ENCODE peak calls at places on chromosomes 3 and 15, in four cellular contexts. M is Panc1, A is left ventricle myocardium inferior, N is PC-3. L is an unnamed sample.

GRCh38 chr15:64859226-64859625 is 17.5 kb downstream of the PLEKHO2 start:
- DNase-seq in M (no peak), A (no peak), N (no peak), L (no peak)

GRCh38 chr15:87977907-87978306 is 278.6 kb downstream of the NTRK3 start:
- DNase-seq in M (no peak), A (no peak), N (no peak), L (no peak)

GRCh38 chr3:41198950-41199865 is at the start of gene CTNNB1:
- DNase-seq in A (peak; percentile 94), M (no peak), N (peak; percentile 91), L (peak; percentile 97)

GRCh38 chr3:178880274-178880673 is 191.3 kb downstream of the ZMAT3 start:
- DNase-seq in A (no peak), M (no peak), N (no peak), L (no peak)

GRCh38 chr3:129648331-129648730 is 41.9 kb upstream of the PLXND1 start:
- DNase-seq in M (no peak), A (no peak), N (no peak), L (no peak)

GRCh38 chr3:195282982-195283381 is 12.0 kb upstream of the XXYLT1 start:
- DNase-seq in M (no peak), A (no peak), N (no peak), L (no peak)

GRCh38 chr3:839981-840380 is 252.8 kb upstream of the CNTN6 start:
- DNase-seq in A (no peak), N (no peak), M (no peak), L (no peak)

GRCh38 chr3:51673181-51673801 is 2.2 kb downstream of the TEX264 start:
- DNase-seq in M (no peak), N (no peak), A (peak; percentile 3), L (no peak)

GRCh38 chr3:131329774-131330173 is 51.8 kb upstream of the NUDT16 start:
- DNase-seq in N (no peak), M (no peak), A (no peak), L (no peak)

GRCh38 chr3:52270252-52270754 is 8.1 kb downstream of the WDR82 start:
- DNase-seq in A (no peak), N (no peak), M (no peak), L (peak; percentile 27)

GRCh38 chr3:101878589-101878988 is 29.3 kb downstream of the NFKBIZ start:
- DNase-seq in N (peak; percentile 30), A (no peak), M (no peak), L (no peak)

GRCh38 chr15:63708141-63708772 is 111.1 kb downstream of the FBXL22 start:
- DNase-seq in A (no peak), N (no peak), M (no peak), L (no peak)

GRCh38 chr3:17195192-17195611 is 310.4 kb downstream of the PLCL2 start:
- DNase-seq in N (no peak), M (no peak), A (no peak), L (peak; percentile 20)

GRCh38 chr15:72231847-72232461 is 964 bp upstream of the PKM start:
- DNase-seq in M (no peak), A (no peak), N (peak; percentile 79), L (peak; percentile 76)

GRCh38 chr3:133742351-133743091 is 3.7 kb upstream of the TF start:
- DNase-seq in N (peak; percentile 77), M (no peak), A (no peak), L (no peak)

GRCh38 chr15:37015476-37015875 is 84.9 kb downstream of the MEIS2 start:
- DNase-seq in N (no peak), M (no peak), A (no peak), L (no peak)

GRCh38 chr15:37014566-37014965 is 85.8 kb downstream of the MEIS2 start:
- DNase-seq in M (no peak), A (no peak), N (no peak), L (no peak)

GRCh38 chr15:37014137-37014536 is 86.2 kb downstream of the MEIS2 start:
- DNase-seq in N (no peak), M (no peak), A (no peak), L (no peak)

GRCh38 chr15:37016287-37016686 is 84.1 kb downstream of the MEIS2 start:
- DNase-seq in A (no peak), N (no peak), M (no peak), L (peak; percentile 18)

DNA sequence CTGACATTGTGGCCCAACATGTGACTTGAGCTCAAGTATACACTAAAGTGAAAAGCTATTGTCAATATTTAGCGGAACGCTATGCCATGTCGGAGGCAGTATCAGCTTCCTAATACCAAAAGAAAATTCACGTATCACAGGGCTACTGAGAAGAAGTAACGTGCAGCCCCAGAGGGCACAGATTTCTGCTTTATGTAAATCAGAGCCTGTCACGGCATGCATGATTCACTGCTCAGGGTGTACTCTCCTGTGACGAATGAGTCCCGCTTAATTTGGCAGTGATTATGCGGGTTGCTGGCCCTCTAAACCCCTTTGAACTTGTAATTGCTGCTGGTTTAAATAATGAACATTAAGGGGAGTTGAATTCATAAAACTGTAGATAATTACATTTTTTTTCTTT is 85.3 kb downstream of the MEIS2 start:
- DNase-seq in A (no peak), N (no peak), M (no peak), L (no peak)
- H3K4me1 ChIP-seq in A (peaks cover 80% of the 10 kb centered on the region), N (peaks cover 12% of the 10 kb centered on the region), M (peaks cover 4% of the 10 kb centered on the region), L (no peaks in the 10 kb centered on the region)

DNA sequence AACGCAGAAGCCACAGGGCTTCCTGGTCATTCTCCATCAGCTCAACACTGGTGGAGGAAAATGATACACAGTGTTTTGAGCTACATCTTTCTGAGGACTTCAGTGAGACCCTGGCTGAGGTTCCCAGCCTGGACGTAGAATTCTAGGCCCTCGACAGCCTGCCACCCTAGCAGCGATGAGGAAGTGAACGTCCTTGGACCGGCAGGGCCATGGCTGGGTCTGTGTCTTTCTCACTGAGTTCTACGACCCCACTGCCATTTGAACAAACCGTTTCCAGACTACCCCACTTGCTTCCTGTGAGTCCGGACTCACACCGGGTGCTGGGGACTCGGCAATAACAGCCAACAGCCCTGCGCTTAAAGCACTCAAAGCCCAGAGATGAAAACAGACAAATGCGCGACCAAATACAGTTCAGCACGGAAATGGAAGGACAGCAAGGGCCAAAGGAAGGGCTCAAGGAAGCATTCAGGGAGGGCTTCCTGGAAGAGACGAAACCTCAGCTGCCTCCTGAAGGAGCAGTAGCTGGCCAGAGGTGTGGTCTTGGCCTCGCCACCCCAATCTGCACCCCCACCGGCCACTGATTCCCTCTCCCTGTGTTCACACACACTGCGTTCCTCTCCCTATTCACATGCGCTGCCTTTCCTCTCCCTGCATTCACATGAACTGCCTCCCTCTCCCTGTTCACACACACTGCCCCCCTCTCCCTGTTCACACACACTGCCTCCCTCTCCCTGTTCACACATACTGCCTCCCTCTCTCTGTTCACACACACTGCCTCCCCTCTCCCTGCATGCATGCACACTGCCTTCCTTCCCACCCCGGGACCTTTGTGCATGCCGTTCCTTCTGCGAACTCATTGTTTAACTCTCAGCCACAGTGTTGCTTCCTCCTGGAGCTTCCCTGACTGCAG is 136.3 kb upstream of the PRR20G start:
- DNase-seq in N (no peak), A (no peak), M (no peak), L (no peak)
- H3K4me1 ChIP-seq in N (no peaks in the 10 kb centered on the region), A (no peaks in the 10 kb centered on the region), M (no peaks in the 10 kb centered on the region), L (no peaks in the 10 kb centered on the region)

DNA sequence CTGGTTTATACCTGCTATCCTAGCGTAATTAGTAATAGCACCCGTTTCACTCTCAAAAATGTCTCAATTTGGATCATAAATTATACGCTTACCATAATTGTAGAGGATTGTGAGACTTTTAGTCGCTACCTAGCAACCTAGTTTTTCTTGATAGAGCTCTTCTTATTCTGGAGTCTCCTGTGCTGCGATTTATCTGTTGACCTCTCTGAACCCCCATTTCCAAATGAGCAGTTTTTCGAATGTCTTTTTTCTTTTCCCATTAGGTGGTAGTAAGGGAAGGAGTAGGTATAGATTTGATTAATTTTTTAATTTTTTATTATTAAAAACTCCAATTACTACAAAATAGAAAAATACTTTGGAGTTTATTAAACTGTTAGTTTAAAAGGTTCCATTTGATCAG is 10.6 kb downstream of the SETD5 start:
- DNase-seq in A (no peak), N (no peak), M (no peak), L (no peak)
- H3K4me1 ChIP-seq in A (peaks cover 100% of the 10 kb centered on the region), N (peaks cover 16% of the 10 kb centered on the region), M (peaks cover 27% of the 10 kb centered on the region), L (peaks cover 27% of the 10 kb centered on the region)

DNA sequence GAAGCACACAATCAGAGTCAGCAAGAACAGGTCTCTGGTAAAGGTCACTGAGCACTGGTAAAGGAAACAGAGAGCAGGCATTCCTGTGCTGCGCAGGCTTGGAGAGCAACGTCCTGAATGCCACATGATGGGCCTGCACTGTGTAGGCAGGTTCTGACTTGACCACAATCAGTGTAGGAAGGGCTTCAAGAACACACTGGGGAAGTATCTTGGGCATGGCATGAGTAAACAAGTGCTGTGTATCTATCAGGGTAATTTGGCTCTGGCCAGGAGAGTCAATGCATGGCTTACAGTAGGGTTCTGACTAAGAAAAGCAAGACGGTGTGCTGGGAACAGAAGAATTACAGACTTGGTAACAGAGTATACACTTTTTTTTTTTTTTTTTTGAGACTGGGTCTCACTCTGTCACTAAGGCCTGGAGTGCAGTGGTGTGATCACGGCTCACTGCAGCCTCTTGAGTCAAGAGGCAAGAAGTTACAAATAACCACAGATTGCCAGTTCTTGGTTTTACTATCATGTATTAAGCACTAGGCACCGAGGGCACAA is 30.6 kb downstream of the TBC1D2B start:
- DNase-seq in A (no peak), M (no peak), N (no peak), L (peak; percentile 63)
- H3K4me1 ChIP-seq in A (peaks cover 57% of the 10 kb centered on the region), M (peaks cover 48% of the 10 kb centered on the region), N (peaks cover 2% of the 10 kb centered on the region), L (peaks cover 76% of the 10 kb centered on the region)

GRCh38 chr15:98758224-98758623 is 109.9 kb downstream of the IGF1R start:
- DNase-seq in A (no peak), M (no peak), N (no peak), L (no peak)
- H3K4me1 ChIP-seq in A (peaks cover 68% of the 10 kb centered on the region), M (peaks cover 27% of the 10 kb centered on the region), N (no peaks in the 10 kb centered on the region), L (no peaks in the 10 kb centered on the region)

GRCh38 chr3:152192936-152193672 is 75.6 kb upstream of the MBNL1 start:
- DNase-seq in N (no peak), M (no peak), A (no peak), L (no peak)

GRCh38 chr3:152197451-152197850 is 71.3 kb upstream of the MBNL1 start:
- DNase-seq in A (no peak), M (no peak), N (no peak), L (no peak)

GRCh38 chr3:152193673-152194267 is 75.0 kb upstream of the MBNL1 start:
- DNase-seq in N (no peak), M (no peak), A (no peak), L (peak; percentile 28)

GRCh38 chr3:152196782-152197181 is 71.9 kb upstream of the MBNL1 start:
- DNase-seq in A (no peak), N (no peak), M (no peak), L (no peak)

DNA sequence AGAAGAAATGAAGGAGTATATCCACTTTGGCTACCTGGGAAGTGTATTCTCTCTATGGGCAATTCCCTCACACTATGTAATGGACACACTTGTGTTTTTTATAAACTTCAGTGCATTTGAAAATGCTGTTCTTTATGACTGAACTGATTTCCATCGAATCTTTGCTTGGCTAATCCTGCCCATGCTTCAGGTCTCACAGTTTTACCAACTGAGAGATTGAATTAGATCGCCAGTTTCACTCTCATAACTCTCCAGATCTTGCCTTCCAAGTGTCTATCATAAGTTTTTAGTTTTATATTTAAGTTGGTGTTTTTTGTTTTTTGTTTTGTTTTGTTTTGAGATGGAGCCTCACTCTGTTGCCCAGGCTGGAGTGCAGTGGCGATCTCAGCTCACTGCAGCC is 73.5 kb upstream of the MBNL1 start:
- DNase-seq in N (no peak), A (no peak), M (no peak), L (no peak)
- H3K4me1 ChIP-seq in N (peaks cover 6% of the 10 kb centered on the region), A (peaks cover 22% of the 10 kb centered on the region), M (peaks cover 5% of the 10 kb centered on the region), L (no peaks in the 10 kb centered on the region)

L was measured in mucosa of descending colon.